ENCODE peak calls at places on chromosomes 13 and 19, in five cellular contexts. One of them, this sample, is unnamed.

GRCh38 chr13:48962281-48962680 is 13.4 kb upstream of the FNDC3A start:
- DNase-seq in GM12878: no peak
- DNase-seq in HEK293T: no peak
- DNase-seq in K562: no peak
- DNase-seq in SK-N-SH: no peak
- DNase-seq in this sample: no peak

GRCh38 chr19:6362024-6362344 is 653 bp downstream of the CLPP start:
- DNase-seq in HEK293T: no peak
- DNase-seq in SK-N-SH: no peak
- DNase-seq in GM12878: no peak
- DNase-seq in K562: no peak
- DNase-seq in this sample: no peak

GRCh38 chr19:40219721-40220276 is 1.6 kb upstream of the TTC9B start:
- DNase-seq in GM12878: no peak
- DNase-seq in HEK293T: no peak
- DNase-seq in K562: no peak
- DNase-seq in SK-N-SH: no peak
- DNase-seq in this sample: no peak

GRCh38 chr19:3062165-3063105 is at the start of gene TLE5:
- DNase-seq in SK-N-SH: peak
- DNase-seq in GM12878: no peak
- DNase-seq in K562: peak
- DNase-seq in HEK293T: peak
- DNase-seq in this sample: peak

GRCh38 chr19:19448238-19448544 is 42.7 kb downstream of the GATAD2A start:
- DNase-seq in SK-N-SH: no peak
- DNase-seq in K562: no peak
- DNase-seq in GM12878: no peak
- DNase-seq in HEK293T: no peak
- DNase-seq in this sample: no peak

GRCh38 chr19:29260477-29261317 is 47.7 kb upstream of the UQCRFS1 start:
- DNase-seq in HEK293T: peak
- DNase-seq in K562: peak
- DNase-seq in GM12878: peak
- DNase-seq in SK-N-SH: peak
- DNase-seq in this sample: peak

GRCh38 chr13:73059460-73060250 is 850 bp downstream of the KLF5 start:
- DNase-seq in K562: peak
- DNase-seq in SK-N-SH: no peak
- DNase-seq in GM12878: no peak
- DNase-seq in HEK293T: peak
- DNase-seq in this sample: peak

GRCh38 chr19:38034153-38034835 is 127.3 kb downstream of the SIPA1L3 start:
- DNase-seq in GM12878: no peak
- DNase-seq in K562: no peak
- DNase-seq in HEK293T: no peak
- DNase-seq in SK-N-SH: no peak
- DNase-seq in this sample: no peak

GRCh38 chr13:49791214-49791752 is 1.2 kb downstream of the KPNA3 start:
- DNase-seq in K562: no peak
- DNase-seq in SK-N-SH: peak
- DNase-seq in GM12878: peak
- DNase-seq in HEK293T: no peak
- DNase-seq in this sample: peak

GRCh38 chr13:27621116-27621365 is 651 bp upstream of the POLR1D start:
- DNase-seq in HEK293T: no peak
- DNase-seq in GM12878: no peak
- DNase-seq in K562: no peak
- DNase-seq in SK-N-SH: no peak
- DNase-seq in this sample: no peak

GRCh38 chr19:44723952-44724319 is 24.6 kb upstream of the BCL3 start:
- DNase-seq in GM12878: peak
- DNase-seq in HEK293T: peak
- DNase-seq in SK-N-SH: peak
- DNase-seq in K562: peak
- DNase-seq in this sample: peak

GRCh38 chr13:95485045-95485517 is 67.4 kb upstream of the CLDN10 start:
- DNase-seq in HEK293T: no peak
- DNase-seq in SK-N-SH: peak
- DNase-seq in K562: peak
- DNase-seq in GM12878: no peak
- DNase-seq in this sample: peak

GRCh38 chr19:47485210-47485609 is 1.2 kb upstream of the KPTN start:
- DNase-seq in SK-N-SH: no peak
- DNase-seq in HEK293T: no peak
- DNase-seq in K562: no peak
- DNase-seq in GM12878: no peak
- DNase-seq in this sample: no peak

GRCh38 chr13:27599845-27600553 is 20.3 kb downstream of the LNX2 start:
- DNase-seq in K562: peak
- DNase-seq in HEK293T: peak
- DNase-seq in SK-N-SH: peak
- DNase-seq in GM12878: no peak
- DNase-seq in this sample: peak

GRCh38 chr13:43760257-43760656 is 26.5 kb downstream of the ENOX1 start:
- DNase-seq in HEK293T: no peak
- DNase-seq in SK-N-SH: no peak
- DNase-seq in K562: no peak
- DNase-seq in GM12878: no peak
- DNase-seq in this sample: no peak

GRCh38 chr13:43662976-43663375 is 123.8 kb downstream of the ENOX1 start:
- DNase-seq in K562: no peak
- DNase-seq in HEK293T: no peak
- DNase-seq in GM12878: no peak
- DNase-seq in SK-N-SH: no peak
- DNase-seq in this sample: no peak

GRCh38 chr19:54418030-54418929 is 3.0 kb downstream of the TTYH1 start:
- DNase-seq in SK-N-SH: no peak
- DNase-seq in K562: peak
- DNase-seq in HEK293T: no peak
- DNase-seq in GM12878: no peak
- DNase-seq in this sample: peak

GRCh38 chr13:30157616-30157993 is 149.7 kb downstream of the KATNAL1 start:
- DNase-seq in SK-N-SH: no peak
- DNase-seq in HEK293T: no peak
- DNase-seq in GM12878: peak
- DNase-seq in K562: no peak
- DNase-seq in this sample: no peak

GRCh38 chr13:95099541-95099940 is 201.7 kb downstream of the ABCC4 start:
- DNase-seq in GM12878: no peak
- DNase-seq in SK-N-SH: no peak
- DNase-seq in K562: no peak
- DNase-seq in HEK293T: no peak
- DNase-seq in this sample: peak

GRCh38 chr19:15248648-15249559 is 16.7 kb upstream of the EPHX3 start:
- DNase-seq in K562: no peak
- DNase-seq in SK-N-SH: no peak
- DNase-seq in HEK293T: no peak
- DNase-seq in GM12878: no peak
- DNase-seq in this sample: no peak

GRCh38 chr13:67726979-67727378 is 496.8 kb upstream of the PCDH9 start:
- DNase-seq in K562: no peak
- DNase-seq in HEK293T: no peak
- DNase-seq in GM12878: no peak
- DNase-seq in SK-N-SH: no peak
- DNase-seq in this sample: peak

GRCh38 chr19:33216198-33216830 is 9.3 kb downstream of the SLC7A10 start:
- DNase-seq in GM12878: no peak
- DNase-seq in K562: no peak
- DNase-seq in HEK293T: no peak
- DNase-seq in SK-N-SH: no peak
- DNase-seq in this sample: no peak

GRCh38 chr19:49870309-49870901 is 3.0 kb upstream of the PNKP start:
- DNase-seq in GM12878: no peak
- DNase-seq in HEK293T: no peak
- DNase-seq in K562: peak
- DNase-seq in SK-N-SH: no peak
- DNase-seq in this sample: no peak

GRCh38 chr19:1513492-1514294 is 874 bp upstream of the ADAMTSL5 start:
- DNase-seq in K562: peak
- DNase-seq in SK-N-SH: peak
- DNase-seq in GM12878: no peak
- DNase-seq in HEK293T: peak
- DNase-seq in this sample: no peak

GRCh38 chr13:98105929-98106336 is 37.0 kb upstream of the FARP1 start:
- DNase-seq in K562: peak
- DNase-seq in HEK293T: no peak
- DNase-seq in GM12878: no peak
- DNase-seq in SK-N-SH: no peak
- DNase-seq in this sample: peak

GRCh38 chr13:19345916-19346422 is 164.3 kb upstream of the TUBA3C start:
- DNase-seq in GM12878: no peak
- DNase-seq in K562: no peak
- DNase-seq in HEK293T: no peak
- DNase-seq in SK-N-SH: peak
- DNase-seq in this sample: no peak

GRCh38 chr19:17775245-17775927 is 19.6 kb upstream of the B3GNT3 start:
- DNase-seq in K562: peak
- DNase-seq in SK-N-SH: peak
- DNase-seq in GM12878: no peak
- DNase-seq in HEK293T: peak
- DNase-seq in this sample: peak

GRCh38 chr19:14957464-14957863 is 16.2 kb downstream of the OR7C2 start:
- DNase-seq in HEK293T: no peak
- DNase-seq in SK-N-SH: no peak
- DNase-seq in GM12878: no peak
- DNase-seq in K562: no peak
- DNase-seq in this sample: no peak

GRCh38 chr19:31448221-31448657 is 99.0 kb upstream of the TSHZ3 start:
- DNase-seq in HEK293T: no peak
- DNase-seq in K562: no peak
- DNase-seq in SK-N-SH: peak
- DNase-seq in GM12878: no peak
- DNase-seq in this sample: no peak
- TF ChIP-seq FOXM1 in HEK293T: no peak
- TF ChIP-seq FOXM1 in K562: no peak
- TF ChIP-seq FOXM1 in SK-N-SH: no peak
- TF ChIP-seq FOXM1 in GM12878: no peak
- TF ChIP-seq FOXM1 in this sample: no peak

GRCh38 chr19:5046339-5047039 is 77.6 kb downstream of the KDM4B start:
- DNase-seq in K562: no peak
- DNase-seq in SK-N-SH: no peak
- DNase-seq in HEK293T: peak
- DNase-seq in GM12878: no peak
- DNase-seq in this sample: peak
- TF ChIP-seq FOXM1 in K562: no peak
- TF ChIP-seq FOXM1 in SK-N-SH: no peak
- TF ChIP-seq FOXM1 in HEK293T: no peak
- TF ChIP-seq FOXM1 in GM12878: no peak
- TF ChIP-seq FOXM1 in this sample: no peak

GRCh38 chr19:11375143-11375948 is 880 bp downstream of the SWSAP1 start:
- DNase-seq in HEK293T: peak
- DNase-seq in K562: no peak
- DNase-seq in SK-N-SH: peak
- DNase-seq in GM12878: no peak
- DNase-seq in this sample: peak
- TF ChIP-seq FOXM1 in HEK293T: no peak
- TF ChIP-seq FOXM1 in K562: no peak
- TF ChIP-seq FOXM1 in SK-N-SH: no peak
- TF ChIP-seq FOXM1 in GM12878: no peak
- TF ChIP-seq FOXM1 in this sample: no peak

GRCh38 chr19:13119654-13120053 is 1.6 kb downstream of the NACC1 start:
- DNase-seq in HEK293T: no peak
- DNase-seq in GM12878: no peak
- DNase-seq in K562: no peak
- DNase-seq in SK-N-SH: no peak
- DNase-seq in this sample: no peak

GRCh38 chr19:13118424-13119193 is 545 bp downstream of the NACC1 start:
- DNase-seq in GM12878: no peak
- DNase-seq in K562: peak
- DNase-seq in SK-N-SH: peak
- DNase-seq in HEK293T: peak
- DNase-seq in this sample: peak

GRCh38 chr19:13117176-13117771 is 734 bp upstream of the TRMT1 start:
- DNase-seq in HEK293T: no peak
- DNase-seq in SK-N-SH: no peak
- DNase-seq in GM12878: no peak
- DNase-seq in K562: no peak
- DNase-seq in this sample: no peak

GRCh38 chr19:13116282-13117175 is at the start of gene TRMT1:
- DNase-seq in HEK293T: peak
- DNase-seq in K562: peak
- DNase-seq in GM12878: peak
- DNase-seq in SK-N-SH: peak
- DNase-seq in this sample: peak

GRCh38 chr19:13117772-13118423 is at the start of gene NACC1:
- DNase-seq in K562: peak
- DNase-seq in GM12878: no peak
- DNase-seq in SK-N-SH: peak
- DNase-seq in HEK293T: peak
- DNase-seq in this sample: peak
- TF ChIP-seq FOXM1 in K562: no peak
- TF ChIP-seq FOXM1 in GM12878: no peak
- TF ChIP-seq FOXM1 in SK-N-SH: no peak
- TF ChIP-seq FOXM1 in HEK293T: peak
- TF ChIP-seq FOXM1 in this sample: no peak